ENCODE peak calls at places on chromosomes 11 and 22, in four cellular contexts. E is AG04450, S is neuronal stem cell, X is T-helper 2 cell. Z is an unnamed sample.

GRCh38 chr11:5151713-5152153 is 2.8 kb downstream of the OR52A1 start:
- DNase-seq in E (no peak), S (no peak), X (no peak), Z (no peak)

GRCh38 chr11:8373519-8374432 is 110.1 kb upstream of the LMO1 start:
- DNase-seq in E (no peak), S (no peak), X (no peak), Z (no peak)

GRCh38 chr11:112972399-112973115 is 11.3 kb downstream of the NCAM1 start:
- DNase-seq in E (no peak), S (no peak), X (no peak), Z (no peak)

GRCh38 chr22:28426346-28427132 is 253.1 kb downstream of the TTC28 start:
- DNase-seq in E (no peak), S (no peak), X (no peak), Z (no peak)

GRCh38 chr22:31286360-31287255 is 5.7 kb downstream of the PIK3IP1 start:
- DNase-seq in E (no peak), S (no peak), X (peak), Z (no peak)

GRCh38 chr22:35600466-35600865 is 16.7 kb downstream of the MB start:
- DNase-seq in E (no peak), S (no peak), X (no peak), Z (no peak)

GRCh38 chr11:116061322-116061721 is 557.1 kb upstream of the CADM1 start:
- DNase-seq in E (no peak), S (no peak), X (no peak), Z (no peak)

GRCh38 chr11:79097279-79097875 is 343.5 kb downstream of the TENM4 start:
- DNase-seq in E (no peak), S (no peak), X (no peak), Z (no peak)

GRCh38 chr11:67279589-67280340 is 9.3 kb upstream of the ANKRD13D start:
- DNase-seq in E (no peak), S (no peak), X (no peak), Z (no peak)

GRCh38 chr22:40463017-40463631 is 92.7 kb downstream of the SGSM3 start:
- DNase-seq in E (no peak), S (no peak), X (peak), Z (no peak)

GRCh38 chr22:46992121-46992731 is 229.8 kb downstream of the TBC1D22A start:
- DNase-seq in E (no peak), S (no peak), X (no peak), Z (no peak)

GRCh38 chr11:106179048-106179447 is 101.6 kb downstream of the AASDHPPT start:
- DNase-seq in E (no peak), S (no peak), X (no peak), Z (no peak)

GRCh38 chr11:28107331-28107725 is 628 bp downstream of the KIF18A start:
- DNase-seq in E (no peak), S (no peak), X (no peak), Z (no peak)

Z was measured in kidney epithelial cell.